ENCODE peak calls at places on chromosomes 5 and 9, in seven cellular contexts. A is upper lobe of right lung, K is MCF 10A, H is AG10803, D is GM12865, F is dorsolateral prefrontal cortex, I is stomach. Y is an unnamed sample.

GRCh38 chr9:89814340-89815040 is 209.7 kb downstream of the GADD45G start:
- DNase-seq in I (no peak), H (peak), F (no peak), D (peak), K (no peak), A (peak), Y (no peak)

GRCh38 chr5:40678021-40678939 is 1.4 kb upstream of the PTGER4 start:
- DNase-seq in D (peak), A (no peak), H (peak), K (peak), F (no peak), I (no peak), Y (no peak)

GRCh38 chr5:150542933-150543445 is 35.1 kb downstream of the NDST1 start:
- DNase-seq in A (no peak), K (no peak), I (peak), H (no peak), D (no peak), F (no peak), Y (no peak)

GRCh38 chr9:76245518-76245917 is 148.7 kb downstream of the RFK start:
- DNase-seq in D (no peak), H (no peak), A (no peak), I (no peak), F (no peak), K (no peak), Y (no peak)

GRCh38 chr9:132182609-132183073 is 20.8 kb downstream of the NTNG2 start:
- DNase-seq in A (no peak), I (no peak), F (no peak), D (no peak), K (no peak), H (no peak), Y (no peak)

GRCh38 chr5:72366324-72366976 is 46.3 kb downstream of the PTCD2 start:
- DNase-seq in F (no peak), K (peak), A (no peak), H (peak), D (peak), I (peak), Y (peak)

GRCh38 chr9:92717201-92718085 is 47.2 kb downstream of the BICD2 start:
- DNase-seq in H (no peak), I (no peak), F (no peak), K (no peak), D (peak), A (no peak), Y (no peak)

GRCh38 chr9:133737774-133738038 is 446 bp downstream of the SARDH start:
- DNase-seq in F (no peak), H (no peak), K (no peak), D (no peak), A (no peak), I (no peak), Y (no peak)

GRCh38 chr5:658103-658502 is 35.0 kb downstream of the TPPP start:
- DNase-seq in K (no peak), A (no peak), D (no peak), H (no peak), F (no peak), I (no peak), Y (no peak)

GRCh38 chr9:21995652-21996275 is 1.2 kb downstream of the CDKN2B-AS1 start:
- DNase-seq in H (peak), A (peak), I (peak), D (peak), F (peak), K (no peak), Y (peak)

GRCh38 chr9:82764270-82764669 is 298.7 kb downstream of the RASEF start:
- DNase-seq in K (no peak), I (no peak), D (no peak), F (no peak), A (no peak), H (no peak), Y (no peak)

GRCh38 chr5:112630246-112631009 is 107.3 kb upstream of the APC start:
- DNase-seq in F (no peak), I (no peak), H (peak), K (peak), A (no peak), D (no peak), Y (no peak)

GRCh38 chr5:161614342-161614741 is 67.8 kb upstream of the GABRB2 start:
- DNase-seq in H (no peak), I (no peak), K (no peak), A (no peak), F (no peak), D (no peak), Y (no peak)

GRCh38 chr5:38208782-38209378 is 49.5 kb upstream of the EGFLAM start:
- DNase-seq in D (peak), K (peak), I (no peak), F (no peak), A (no peak), H (peak), Y (peak)

GRCh38 chr5:145681686-145682085 is 153.5 kb downstream of the PRELID2 start:
- DNase-seq in A (no peak), H (peak), I (peak), K (peak), F (no peak), D (peak), Y (no peak)

GRCh38 chr5:170524576-170524975 is 20.8 kb downstream of the KCNIP1 start:
- DNase-seq in K (no peak), H (no peak), I (no peak), A (no peak), D (no peak), F (no peak), Y (no peak)

GRCh38 chr5:172076783-172077244 is 70.4 kb upstream of the FBXW11 start:
- DNase-seq in F (no peak), D (no peak), A (no peak), K (no peak), H (peak), I (no peak), Y (no peak)

GRCh38 chr9:98709968-98710965 is 1.5 kb upstream of the GABBR2 start:
- DNase-seq in K (peak), A (no peak), F (no peak), D (no peak), H (peak), I (no peak), Y (peak)

GRCh38 chr5:31186672-31187267 is 6.7 kb upstream of the CDH6 start:
- DNase-seq in F (no peak), I (no peak), K (peak), A (no peak), H (peak), D (peak), Y (no peak)

GRCh38 chr9:89179535-89179919 is 909 bp upstream of the SHC3 start:
- DNase-seq in A (no peak), D (no peak), F (no peak), I (no peak), K (no peak), H (peak), Y (no peak)

GRCh38 chr5:178288373-178289368 is 56.1 kb upstream of the PHYKPL start:
- DNase-seq in I (no peak), K (peak), A (no peak), D (no peak), F (no peak), H (peak), Y (peak)

GRCh38 chr5:59133801-59134261 is 551.0 kb downstream of the RAB3C start:
- DNase-seq in D (no peak), I (no peak), F (no peak), A (no peak), H (peak), K (peak), Y (no peak)

GRCh38 chr5:177132504-177133118 is 962 bp upstream of the NSD1 start:
- DNase-seq in F (peak), D (no peak), A (no peak), K (no peak), I (no peak), H (no peak), Y (peak)

GRCh38 chr9:110538621-110539020 is 40.9 kb downstream of the SVEP1 start:
- DNase-seq in H (no peak), F (no peak), I (no peak), A (no peak), K (no peak), D (no peak), Y (no peak)

GRCh38 chr9:76603448-76603895 is 144.5 kb downstream of the GCNT1 start:
- DNase-seq in F (no peak), K (peak), A (no peak), H (peak), D (no peak), I (no peak), Y (no peak)

GRCh38 chr9:69346596-69347390 is 21.8 kb downstream of the ENTREP1 start:
- DNase-seq in H (no peak), A (no peak), K (no peak), I (no peak), D (no peak), F (no peak), Y (no peak)

GRCh38 chr5:1918488-1919208 is 35.9 kb upstream of the IRX4 start:
- DNase-seq in I (no peak), D (no peak), K (no peak), H (no peak), A (no peak), F (no peak), Y (no peak)

GRCh38 chr9:127181595-127182190 is 59.3 kb upstream of the ANGPTL2 start:
- DNase-seq in I (no peak), D (no peak), F (peak), K (no peak), A (peak), H (no peak), Y (no peak)
- TF ChIP-seq CTCF in I (no peak), D (no peak), F (no peak), K (no peak), A (no peak), H (no peak), Y (no peak)

DNA sequence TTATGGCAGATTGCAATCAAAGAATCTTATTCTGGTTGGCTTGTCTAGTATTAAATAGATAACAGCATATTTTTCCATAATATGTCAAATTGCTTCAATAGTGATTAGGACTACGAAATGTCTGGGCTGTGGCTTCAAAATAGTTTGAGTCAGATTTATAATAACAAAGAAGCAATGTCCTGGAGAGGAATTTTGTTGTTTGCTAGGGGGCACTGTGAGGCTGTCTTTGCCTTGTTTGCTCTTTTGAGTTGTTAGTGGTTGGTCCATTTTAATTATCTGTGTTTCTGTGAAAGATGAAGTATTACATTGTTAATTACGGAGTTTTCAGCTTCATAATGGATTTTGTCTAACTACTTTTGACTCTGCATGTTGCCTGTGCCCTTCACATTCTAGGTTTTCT is 713.6 kb downstream of the TLE4 start:
- DNase-seq in D (no peak), F (no peak), I (no peak), K (peak), H (no peak), A (no peak), Y (no peak)
- TF ChIP-seq CTCF in D (no peak), F (no peak), I (no peak), K (no peak), H (no peak), A (peak), Y (no peak)

DNA sequence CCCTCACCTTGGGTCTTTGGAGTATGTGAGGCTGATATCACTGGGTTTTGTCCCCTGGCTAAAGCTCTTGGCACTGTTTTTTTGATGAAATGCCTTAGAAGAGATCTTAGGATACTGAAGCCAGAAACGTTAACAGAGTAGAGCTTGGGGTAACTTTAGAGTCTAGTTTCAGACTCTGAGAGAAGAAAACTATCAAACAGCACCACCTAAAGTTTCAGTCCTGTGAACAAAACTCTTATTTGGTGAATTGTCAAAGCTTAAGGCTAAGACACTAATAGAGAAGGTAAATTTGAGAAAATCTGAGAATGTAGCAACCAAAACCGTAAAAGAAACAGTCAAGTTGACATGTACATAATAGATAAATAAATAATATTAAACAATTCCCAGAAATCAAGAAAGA is 111.7 kb upstream of the PUM3 start:
- DNase-seq in K (no peak), H (no peak), F (no peak), D (no peak), A (no peak), I (no peak), Y (no peak)
- TF ChIP-seq CTCF in K (no peak), H (no peak), F (no peak), D (no peak), A (no peak), I (no peak), Y (no peak)

GRCh38 chr5:98121036-98121936 is 652.2 kb upstream of the RGMB start:
- DNase-seq in K (no peak), D (peak), A (no peak), H (no peak), I (no peak), F (no peak), Y (no peak)
- TF ChIP-seq CTCF in K (no peak), D (peak), A (no peak), H (no peak), I (no peak), F (no peak), Y (no peak)

DNA sequence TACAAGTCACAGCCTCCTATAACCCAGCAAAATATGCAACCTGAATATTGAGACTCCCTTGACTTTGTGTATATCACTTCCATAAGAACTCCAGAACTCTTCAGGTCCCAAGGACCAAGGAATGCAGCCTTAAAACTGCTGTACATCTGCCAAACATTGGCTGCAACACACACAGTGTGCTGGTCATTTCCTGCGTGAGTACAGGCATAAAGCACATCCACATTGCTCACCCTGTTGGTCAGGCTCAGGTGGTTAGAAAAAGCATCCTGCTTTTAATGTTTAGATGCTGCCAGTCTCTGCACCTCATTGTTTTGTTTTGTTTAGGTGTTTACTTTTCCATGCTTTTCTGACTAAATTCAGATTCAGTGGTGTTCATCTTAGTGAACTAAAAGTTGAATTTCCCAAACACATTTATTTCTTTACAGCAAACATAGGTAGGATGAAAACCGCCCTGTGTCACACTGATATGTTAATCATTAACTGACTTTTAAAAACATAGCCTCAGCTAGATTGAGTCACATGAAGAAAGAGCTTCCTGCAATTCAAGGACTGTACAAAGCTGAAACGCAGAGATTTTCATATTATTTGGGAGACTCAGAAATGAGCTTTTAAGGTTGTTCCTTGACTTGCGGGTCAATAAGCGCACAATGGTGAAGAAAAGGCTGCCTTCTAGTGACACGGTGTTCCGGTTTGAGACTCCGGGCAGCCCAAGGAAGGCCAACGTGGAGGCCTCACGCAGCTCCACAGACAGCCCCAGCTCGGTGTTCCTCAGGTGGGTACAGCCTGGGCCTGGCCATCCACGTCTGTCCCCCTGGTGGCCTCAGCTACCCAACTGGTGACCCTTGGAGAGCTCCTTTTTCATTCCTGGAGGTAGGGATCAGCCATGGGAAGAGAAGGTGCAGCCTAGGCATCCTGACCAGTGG is 52.2 kb upstream of the GRAMD2B start:
- DNase-seq in D (no peak), I (peak), F (no peak), A (no peak), H (peak), K (peak), Y (no peak)
- TF ChIP-seq CTCF in D (no peak), I (no peak), F (no peak), A (no peak), H (no peak), K (peak), Y (no peak)

Y was measured in heart right ventricle.